ENCODE peak calls at places on chromosomes 3 and 15, in seven cellular contexts. V is kidney tubule cell; W is activated CD8-positive, alpha-beta memory T cell treated with anti-CD3 and anti-CD28 coated beads, Interleukin-2, amount 50 U/mL, for 4 hours; F is GM12891; N is endothelial cell; A is uterus; K is RWPE1. E is an unnamed sample.

GRCh38 chr3:188294113-188294512 is 140.2 kb downstream of the LPP start:
- DNase-seq in V (no peak), W (no peak), F (no peak), N (no peak), A (no peak), K (no peak), E (no peak)

GRCh38 chr3:54123538-54124196 is 1.3 kb downstream of the CACNA2D3 start:
- DNase-seq in V (peak), W (no peak), F (no peak), N (no peak), A (no peak), K (no peak), E (no peak)

GRCh38 chr3:192915306-192915705 is 2.4 kb downstream of the MB21D2 start:
- DNase-seq in V (peak), W (no peak), F (no peak), N (peak), A (no peak), K (no peak), E (no peak)

GRCh38 chr15:52290329-52290728 is 5.3 kb downstream of the MYO5C start:
- DNase-seq in V (peak), W (no peak), F (peak), N (no peak), A (no peak), K (no peak), E (no peak)

GRCh38 chr3:189132125-189132744 is 39.5 kb upstream of the TPRG1 start:
- DNase-seq in V (peak), W (peak), F (no peak), N (no peak), A (peak), K (peak), E (peak)

GRCh38 chr15:36422631-36423030 is 156.8 kb upstream of the CDIN1 start:
- DNase-seq in V (no peak), W (no peak), F (no peak), N (no peak), A (no peak), K (no peak), E (no peak)

GRCh38 chr3:139948467-139948866 is 13.5 kb downstream of the CLSTN2 start:
- DNase-seq in V (no peak), W (no peak), F (no peak), N (no peak), A (no peak), K (no peak), E (no peak)

GRCh38 chr3:64380539-64380938 is 155.3 kb upstream of the PRICKLE2 start:
- DNase-seq in V (no peak), W (no peak), F (no peak), N (no peak), A (no peak), K (no peak), E (no peak)

GRCh38 chr15:59333401-59334062 is 39.1 kb downstream of the MYO1E start:
- DNase-seq in V (peak), W (no peak), F (no peak), N (no peak), A (no peak), K (no peak), E (no peak)

GRCh38 chr15:56496635-56497034 is 31.7 kb upstream of the MNS1 start:
- DNase-seq in V (peak), W (no peak), F (peak), N (peak), A (peak), K (peak), E (no peak)

GRCh38 chr15:65550681-65551098 is 20.4 kb downstream of the HACD3 start:
- DNase-seq in V (peak), W (no peak), F (no peak), N (no peak), A (no peak), K (no peak), E (no peak)

GRCh38 chr3:154025007-154025406 is 96.2 kb upstream of the ARHGEF26 start:
- DNase-seq in V (no peak), W (no peak), F (no peak), N (no peak), A (no peak), K (no peak), E (no peak)

GRCh38 chr3:535566-536416 is 339.2 kb downstream of the CHL1 start:
- DNase-seq in V (peak), W (no peak), F (no peak), N (no peak), A (no peak), K (no peak), E (peak)

GRCh38 chr15:20357139-20358065 is 184.2 kb downstream of the GOLGA6L6 start:
- DNase-seq in V (no peak), W (peak), F (no peak), N (no peak), A (peak), K (no peak), E (peak)